ENCODE peak calls at places on chromosomes 7 and 10, in four cellular contexts. M is WTC11, X is HepG2, I is GM12878. E is an unnamed sample.

GRCh38 chr7:30171753-30172447 is 37.1 kb downstream of the MTURN start:
- DNase-seq in X (no peak), I (no peak), M (no peak), E (no peak)

GRCh38 chr10:51048792-51049191 is 25.5 kb upstream of the PRKG1 start:
- DNase-seq in X (no peak), M (no peak), I (no peak), E (no peak)

GRCh38 chr7:139566736-139567646 is 43.5 kb downstream of the CLEC2L start:
- DNase-seq in I (no peak), X (no peak), M (no peak), E (no peak)

GRCh38 chr7:140689199-140690152 is 7.0 kb upstream of the NDUFB2 start:
- DNase-seq in I (no peak), M (no peak), X (no peak), E (no peak)

GRCh38 chr10:14383266-14383665 is 52.5 kb upstream of the FRMD4A start:
- DNase-seq in M (no peak), I (no peak), X (no peak), E (no peak)

GRCh38 chr7:102978280-102978679 is 65.5 kb downstream of the LRRC17 start:
- DNase-seq in I (no peak), X (no peak), M (no peak), E (no peak)

GRCh38 chr7:55177589-55178261 is 158.9 kb downstream of the EGFR start:
- DNase-seq in M (no peak), X (peak), I (no peak), E (no peak)

GRCh38 chr10:75302029-75302428 is 66.3 kb upstream of the COMTD1 start:
- DNase-seq in I (no peak), X (no peak), M (no peak), E (no peak)

GRCh38 chr10:71307469-71308085 is 11.5 kb upstream of the SLC29A3 start:
- DNase-seq in M (no peak), X (no peak), I (no peak), E (no peak)

GRCh38 chr7:22442887-22443369 is 57.1 kb downstream of the STEAP1B start:
- DNase-seq in M (no peak), X (no peak), I (no peak), E (no peak)

GRCh38 chr7:132705146-132705545 is 128.9 kb upstream of the PLXNA4 start:
- DNase-seq in I (no peak), M (no peak), X (no peak), E (no peak)

GRCh38 chr10:67476201-67476600 is 219.8 kb downstream of the CTNNA3 start:
- DNase-seq in I (no peak), X (no peak), M (peak), E (no peak)

GRCh38 chr10:13705526-13706169 is 118.9 kb downstream of the PRPF18 start:
- DNase-seq in M (no peak), X (no peak), I (no peak), E (peak)

GRCh38 chr7:1108264-1108920 is 20.5 kb downstream of the GPER1 start:
- DNase-seq in M (no peak), X (no peak), I (no peak), E (no peak)

GRCh38 chr10:89213191-89213808 is 6.2 kb upstream of the CH25H start:
- DNase-seq in X (peak), M (no peak), I (no peak), E (peak)

GRCh38 chr7:28093617-28094232 is 86.9 kb downstream of the JAZF1 start:
- DNase-seq in M (peak), I (no peak), X (peak), E (peak)

GRCh38 chr7:5390918-5391317 is 32.7 kb downstream of the TNRC18 start:
- DNase-seq in M (no peak), X (no peak), I (no peak), E (no peak)

GRCh38 chr10:62454696-62455451 is 80.7 kb downstream of the ZNF365 start:
- DNase-seq in M (no peak), I (no peak), X (no peak), E (no peak)

GRCh38 chr7:80736371-80736770 is 97.9 kb downstream of the CD36 start:
- DNase-seq in M (no peak), X (no peak), I (no peak), E (no peak)

GRCh38 chr7:51430480-51431086 is 114.0 kb upstream of the COBL start:
- DNase-seq in I (peak), M (peak), X (peak), E (peak)

GRCh38 chr10:32600317-32600716 is 154.4 kb downstream of the CCDC7 start:
- DNase-seq in M (no peak), I (no peak), X (no peak), E (no peak)
- TF ChIP-seq CBFB in M (no peak), I (no peak), X (no peak), E (no peak)

GRCh38 chr7:114977277-114977676 is 55.4 kb downstream of the MDFIC start:
- DNase-seq in I (no peak), X (no peak), M (peak), E (no peak)

GRCh38 chr7:114979388-114979787 is 57.5 kb downstream of the MDFIC start:
- DNase-seq in I (no peak), X (no peak), M (no peak), E (no peak)

GRCh38 chr7:114973147-114973546 is 51.3 kb downstream of the MDFIC start:
- DNase-seq in I (no peak), X (no peak), M (no peak), E (no peak)

GRCh38 chr7:114979803-114980507 is 58.1 kb downstream of the MDFIC start:
- DNase-seq in I (no peak), X (no peak), M (no peak), E (no peak)

DNA sequence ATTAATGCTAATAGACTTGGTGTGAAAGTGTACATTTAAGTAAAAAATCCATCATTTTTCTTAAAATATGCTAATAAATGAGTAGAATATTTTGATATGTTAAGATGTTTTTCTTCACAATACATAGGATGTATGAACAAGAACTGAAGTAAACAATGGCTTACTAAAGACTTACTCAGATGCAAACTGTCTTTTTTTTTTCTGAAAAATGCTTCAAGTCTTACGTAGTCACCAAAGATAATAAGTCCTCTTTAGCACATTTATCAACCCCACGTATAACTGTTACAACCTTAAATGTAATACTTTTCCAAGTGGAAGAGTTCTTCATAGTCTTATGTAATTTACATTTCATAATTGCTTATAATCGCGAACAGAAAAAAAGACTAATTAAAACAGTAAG is 54.8 kb downstream of the MDFIC start:
- DNase-seq in I (no peak), X (no peak), M (no peak), E (no peak)
- TF ChIP-seq CBFB in I (no peak), X (no peak), M (no peak), E (no peak)

GRCh38 chr7:68785036-68785435 is 813.2 kb upstream of the AUTS2 start:
- DNase-seq in M (no peak), X (no peak), I (no peak), E (no peak)

GRCh38 chr7:68789597-68789996 is 808.7 kb upstream of the AUTS2 start:
- DNase-seq in M (no peak), I (no peak), X (no peak), E (no peak)

GRCh38 chr7:68783671-68784070 is 814.6 kb upstream of the AUTS2 start:
- DNase-seq in X (no peak), M (no peak), I (no peak), E (no peak)

GRCh38 chr7:68792351-68792750 is 805.9 kb upstream of the AUTS2 start:
- DNase-seq in M (no peak), X (no peak), I (no peak), E (no peak)

GRCh38 chr7:68787586-68787985 is 810.7 kb upstream of the AUTS2 start:
- DNase-seq in M (no peak), I (no peak), X (no peak), E (no peak)
- TF ChIP-seq CBFB in M (no peak), I (no peak), X (no peak), E (no peak)

DNA sequence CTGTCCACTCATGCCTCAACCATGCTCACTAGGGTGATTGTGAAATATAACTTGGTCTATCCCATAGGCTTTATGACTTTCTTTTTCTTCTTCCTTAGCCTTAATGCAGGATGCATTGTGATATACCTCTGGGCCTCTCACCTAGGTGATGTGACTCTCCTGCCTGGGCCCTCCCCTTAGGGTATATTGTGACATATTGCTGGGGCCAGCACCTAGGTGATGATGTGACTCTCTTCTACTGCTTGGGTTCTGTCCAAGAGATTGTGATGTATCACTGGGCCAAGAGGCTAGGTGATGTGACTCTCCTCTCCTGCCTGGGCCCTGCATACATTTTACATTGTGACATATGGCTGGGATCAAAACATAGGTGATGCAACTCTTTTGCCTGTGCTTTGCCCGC is 14.7 kb upstream of the ZNF107 start:
- DNase-seq in M (no peak), I (no peak), X (no peak), E (no peak)
- TF ChIP-seq CBFB in M (no peak), I (no peak), X (no peak), E (no peak)

DNA sequence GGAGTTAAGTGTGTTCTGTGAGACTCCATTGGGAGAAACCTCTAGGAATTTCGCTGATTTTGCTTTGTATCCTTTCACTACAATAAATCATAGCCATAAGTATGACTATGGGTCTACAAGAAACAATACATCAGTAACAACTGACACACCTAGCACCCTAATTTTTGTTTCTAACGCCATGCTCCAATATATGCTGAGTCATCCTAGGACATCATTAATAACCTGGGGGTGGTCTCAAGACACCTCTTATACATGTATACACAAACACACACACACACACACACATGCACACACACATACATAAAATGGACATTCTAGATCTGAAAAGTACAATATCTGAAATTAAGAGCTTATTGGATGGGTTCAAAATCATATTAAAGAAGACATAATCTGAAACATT is 18.2 kb downstream of the ZNF248 start:
- DNase-seq in M (no peak), I (no peak), X (no peak), E (no peak)
- TF ChIP-seq CBFB in M (no peak), I (no peak), X (no peak), E (no peak)

DNA sequence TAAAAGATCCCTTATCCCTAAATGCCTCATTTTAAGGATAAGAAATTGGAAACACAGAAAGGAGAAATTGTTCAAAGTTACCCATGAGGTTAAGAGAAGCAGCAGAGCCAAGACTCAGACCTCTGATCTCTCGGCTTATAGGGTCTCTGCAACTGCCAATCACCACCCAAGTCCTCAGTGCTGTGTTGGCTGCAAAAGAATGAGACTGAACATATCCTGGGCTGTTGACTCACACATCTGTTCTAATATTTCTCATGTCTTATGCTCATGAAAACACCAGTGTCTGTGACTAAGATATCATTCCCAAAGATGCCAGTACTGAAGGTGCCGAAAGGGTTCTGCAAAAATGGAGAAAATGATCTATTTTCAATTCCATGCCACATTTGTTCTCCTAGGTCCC is 153.3 kb downstream of the XPNPEP1 start:
- DNase-seq in I (no peak), X (no peak), M (no peak), E (no peak)
- TF ChIP-seq CBFB in I (no peak), X (no peak), M (no peak), E (no peak)

GRCh38 chr10:95560288-95561199 is 627 bp downstream of the SORBS1 start:
- DNase-seq in X (no peak), I (no peak), M (peak), E (no peak)
- TF ChIP-seq CBFB in X (no peak), I (no peak), M (no peak), E (no peak)

GRCh38 chr7:157974678-157975230 is 612.9 kb downstream of the PTPRN2 start:
- DNase-seq in I (no peak), X (no peak), M (no peak), E (no peak)

GRCh38 chr7:157972914-157973313 is 614.7 kb downstream of the PTPRN2 start:
- DNase-seq in X (no peak), I (no peak), M (no peak), E (no peak)

GRCh38 chr7:157976406-157976805 is 611.2 kb downstream of the PTPRN2 start:
- DNase-seq in I (no peak), M (no peak), X (no peak), E (no peak)

GRCh38 chr7:157975401-157976372 is 611.9 kb downstream of the PTPRN2 start:
- DNase-seq in X (no peak), M (no peak), I (no peak), E (no peak)

DNA sequence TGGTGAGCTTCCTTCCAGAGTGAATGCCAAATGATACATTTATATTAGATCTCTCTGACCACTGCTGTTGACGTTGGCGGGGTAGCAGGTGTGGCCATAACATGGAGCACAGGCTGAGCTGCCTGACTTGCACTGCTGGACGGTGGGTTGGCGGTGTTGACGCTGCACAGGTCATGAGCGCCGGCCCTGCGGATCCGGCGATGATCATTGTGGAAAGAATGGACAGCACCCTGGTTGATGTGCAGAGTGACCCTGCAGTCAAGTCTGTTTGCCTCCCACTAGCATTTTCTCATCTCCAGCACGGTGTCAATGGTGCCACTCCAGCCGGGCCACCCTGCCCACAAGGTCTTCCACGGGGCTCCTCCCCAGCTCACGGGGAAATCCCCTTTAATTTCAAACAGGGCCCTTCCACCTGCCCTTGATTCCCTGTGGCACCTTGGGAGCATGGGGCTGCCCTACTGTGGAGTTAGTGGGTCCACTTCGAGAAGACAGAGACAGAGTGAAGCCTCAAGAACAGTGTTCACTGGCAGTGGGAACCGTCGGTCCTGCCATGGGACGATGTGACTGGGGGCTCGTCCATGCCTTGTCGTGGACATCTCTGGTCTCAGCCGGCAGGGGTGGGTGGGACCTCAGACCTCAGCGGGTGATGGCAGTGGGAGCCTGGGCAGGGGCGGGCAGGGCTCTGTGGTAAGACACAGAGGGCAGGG is 613.5 kb downstream of the PTPRN2 start:
- DNase-seq in I (no peak), M (no peak), X (no peak), E (no peak)
- TF ChIP-seq CBFB in I (no peak), M (no peak), X (no peak), E (no peak)

E was measured in K562.